ENCODE peak calls at places on chromosomes 11 and 22, in four cellular contexts. T is GM12878, V is H1, Y is HepG2. U is an unnamed sample.

GRCh38 chr22:46812786-46813185 is 50.3 kb downstream of the TBC1D22A start:
- DNase-seq in T (no peak), V (peak; percentile 22), Y (no peak), U (no peak)

GRCh38 chr11:26522912-26523610 is 49.0 kb downstream of the MUC15 start:
- DNase-seq in T (no peak), V (peak; percentile 45), Y (peak; percentile 32), U (peak; percentile 40)

GRCh38 chr22:21073023-21073422 is 27.3 kb downstream of the LRRC74B start:
- DNase-seq in T (no peak), V (no peak), Y (no peak), U (no peak)

GRCh38 chr11:122808494-122808893 is 29.8 kb upstream of the CRTAM start:
- DNase-seq in T (peak; percentile 66), V (no peak), Y (no peak), U (no peak)

GRCh38 chr22:20164863-20165262 is 14.0 kb upstream of the CCDC188 start:
- DNase-seq in T (no peak), V (no peak), Y (no peak), U (no peak)

GRCh38 chr22:19543970-19544708 is 19.9 kb upstream of the CLDN5 start:
- DNase-seq in T (no peak), V (no peak), Y (peak; percentile 28), U (no peak)

GRCh38 chr11:126630893-126631292 is 275.4 kb downstream of the ST3GAL4 start:
- DNase-seq in T (no peak), V (no peak), Y (no peak), U (no peak)

GRCh38 chr11:128246364-128247234 is 340.8 kb downstream of the ETS1 start:
- DNase-seq in T (no peak), V (no peak), Y (no peak), U (no peak)

GRCh38 chr11:116742104-116742503 is 30.7 kb downstream of the BUD13 start:
- DNase-seq in T (no peak), V (no peak), Y (no peak), U (no peak)

GRCh38 chr11:2524446-2525165 is 79.8 kb downstream of the KCNQ1 start:
- DNase-seq in T (no peak), V (no peak), Y (no peak), U (no peak)

GRCh38 chr11:6755303-6755952 is 16.3 kb downstream of the OR2AG2 start:
- DNase-seq in T (no peak), V (peak; percentile 63), Y (peak; percentile 10), U (peak; percentile 36)

GRCh38 chr11:45204761-45205160 is 58.3 kb downstream of the PRDM11 start:
- DNase-seq in T (no peak), V (no peak), Y (no peak), U (no peak)

GRCh38 chr11:114168691-114169090 is 109.2 kb downstream of the ZBTB16 start:
- DNase-seq in T (no peak), V (no peak), Y (no peak), U (no peak)

GRCh38 chr11:63882555-63883242 is 34.3 kb downstream of the RCOR2 start:
- DNase-seq in T (no peak), V (peak; percentile 69), Y (no peak), U (peak; percentile 55)

GRCh38 chr11:36449566-36450390 is 60.3 kb downstream of the TRAF6 start:
- DNase-seq in T (no peak), V (no peak), Y (no peak), U (no peak)

GRCh38 chr22:44304354-44304753 is 8.4 kb downstream of the SHISAL1 start:
- DNase-seq in T (no peak), V (no peak), Y (no peak), U (peak; percentile 18)

GRCh38 chr22:47013861-47014635 is 251.6 kb downstream of the TBC1D22A start:
- DNase-seq in T (no peak), V (no peak), Y (no peak), U (no peak)

GRCh38 chr11:120324932-120325810 is at the start of gene TLCD5:
- DNase-seq in T (no peak), V (peak; percentile 91), Y (peak; percentile 53), U (peak; percentile 86)
- TF ChIP-seq SUZ12 in T (no peak), V (no peak), Y (no peak), U (no peak)

GRCh38 chr11:74809820-74810219 is 61.2 kb downstream of the RNF169 start:
- DNase-seq in T (no peak), V (no peak), Y (no peak), U (no peak)

GRCh38 chr11:74806267-74806666 is 57.6 kb downstream of the RNF169 start:
- DNase-seq in T (no peak), V (no peak), Y (peak; percentile 7), U (no peak)
- TF ChIP-seq YY1 in T (no peak), V (no peak), Y (no peak), U (no peak)

GRCh38 chr22:26619510-26619909 is 1.7 kb upstream of the CRYBB1 start:
- DNase-seq in T (no peak), V (no peak), Y (no peak), U (no peak)
- TF ChIP-seq SUZ12 in T (no peak), V (no peak), Y (no peak), U (no peak)

DNA sequence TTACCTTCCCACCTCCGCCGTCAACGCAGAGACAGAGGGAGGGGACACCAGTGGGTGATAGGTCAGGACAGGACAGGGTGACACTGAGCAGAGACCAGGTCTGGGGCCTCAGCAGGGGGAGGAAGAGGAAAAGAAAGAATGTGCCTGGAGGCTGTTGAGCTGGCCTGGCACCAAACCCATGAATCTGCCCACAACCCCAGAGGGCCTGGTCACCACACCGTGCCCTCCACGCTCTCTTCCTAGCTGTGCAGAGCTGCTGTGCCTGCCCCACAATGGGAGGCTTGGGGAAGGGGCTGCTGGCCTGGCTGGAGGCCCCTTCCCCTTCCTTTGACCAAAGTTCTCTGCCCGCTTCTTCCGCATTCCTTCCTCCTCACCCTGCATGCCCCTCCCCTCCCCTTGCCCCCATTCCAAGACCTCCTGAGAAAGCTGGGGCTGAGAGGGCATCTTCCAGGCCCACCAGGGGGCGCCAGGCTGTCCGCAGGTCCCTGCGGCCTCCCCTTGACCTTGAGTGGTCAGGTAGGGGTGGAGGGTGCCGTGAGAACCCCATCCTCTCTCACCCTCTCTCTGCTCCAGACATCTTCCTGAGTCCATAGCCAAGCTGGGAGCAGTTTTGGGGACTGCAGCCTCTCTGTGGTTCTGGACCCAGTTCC is 11.0 kb upstream of the CACNA1I start:
- DNase-seq in T (no peak), V (peak; percentile 86), Y (no peak), U (no peak)
- TF ChIP-seq YY1 in T (no peak), V (peak; percentile 42), Y (no peak), U (no peak)

U was measured in NT2/D1.